ENCODE peak calls at places on chromosomes 4 and X, in eight cellular contexts. One of them, this sample, is unnamed.

GRCh38 chrX:100995469-100995868 is 26.0 kb downstream of the ARL13A start:
- DNase-seq in BJ: peak
- DNase-seq in suprapubic skin: no peak
- DNase-seq in neural progenitor cell: no peak
- DNase-seq in CD8-positive, alpha-beta memory T cell: no peak
- DNase-seq in Calu3: no peak
- DNase-seq in NT2/D1: no peak
- DNase-seq in brain microvascular endothelial cell: peak
- DNase-seq in this sample: peak

GRCh38 chr4:37385424-37385823 is 140.9 kb downstream of the NWD2 start:
- DNase-seq in BJ: no peak
- DNase-seq in suprapubic skin: no peak
- DNase-seq in neural progenitor cell: no peak
- DNase-seq in CD8-positive, alpha-beta memory T cell: no peak
- DNase-seq in Calu3: no peak
- DNase-seq in NT2/D1: no peak
- DNase-seq in brain microvascular endothelial cell: no peak
- DNase-seq in this sample: no peak

GRCh38 chr4:124178449-124179021 is 534.0 kb downstream of the ANKRD50 start:
- DNase-seq in BJ: no peak
- DNase-seq in suprapubic skin: no peak
- DNase-seq in neural progenitor cell: no peak
- DNase-seq in CD8-positive, alpha-beta memory T cell: no peak
- DNase-seq in Calu3: peak
- DNase-seq in NT2/D1: no peak
- DNase-seq in brain microvascular endothelial cell: peak
- DNase-seq in this sample: peak

GRCh38 chrX:28398352-28398751 is 188.9 kb upstream of the IL1RAPL1 start:
- DNase-seq in BJ: no peak
- DNase-seq in suprapubic skin: no peak
- DNase-seq in neural progenitor cell: no peak
- DNase-seq in CD8-positive, alpha-beta memory T cell: no peak
- DNase-seq in Calu3: no peak
- DNase-seq in NT2/D1: no peak
- DNase-seq in brain microvascular endothelial cell: no peak
- DNase-seq in this sample: peak

GRCh38 chr4:8345946-8346814 is 76.6 kb downstream of the HTRA3 start:
- DNase-seq in BJ: no peak
- DNase-seq in suprapubic skin: peak
- DNase-seq in neural progenitor cell: no peak
- DNase-seq in CD8-positive, alpha-beta memory T cell: no peak
- DNase-seq in Calu3: no peak
- DNase-seq in NT2/D1: no peak
- DNase-seq in brain microvascular endothelial cell: no peak
- DNase-seq in this sample: no peak

GRCh38 chr4:181592221-181592745 is 650.9 kb upstream of the TENM3 start:
- DNase-seq in BJ: no peak
- DNase-seq in suprapubic skin: no peak
- DNase-seq in neural progenitor cell: no peak
- DNase-seq in CD8-positive, alpha-beta memory T cell: no peak
- DNase-seq in Calu3: no peak
- DNase-seq in NT2/D1: no peak
- DNase-seq in brain microvascular endothelial cell: no peak
- DNase-seq in this sample: no peak

GRCh38 chr4:681736-682451 is 7.1 kb downstream of the SLC49A3 start:
- DNase-seq in BJ: no peak
- DNase-seq in suprapubic skin: peak
- DNase-seq in neural progenitor cell: peak
- DNase-seq in CD8-positive, alpha-beta memory T cell: peak
- DNase-seq in Calu3: peak
- DNase-seq in NT2/D1: no peak
- DNase-seq in brain microvascular endothelial cell: no peak
- DNase-seq in this sample: no peak

GRCh38 chr4:186128842-186129241 is 24.3 kb downstream of the FAM149A start:
- DNase-seq in BJ: no peak
- DNase-seq in suprapubic skin: no peak
- DNase-seq in neural progenitor cell: no peak
- DNase-seq in CD8-positive, alpha-beta memory T cell: no peak
- DNase-seq in Calu3: no peak
- DNase-seq in NT2/D1: no peak
- DNase-seq in brain microvascular endothelial cell: no peak
- DNase-seq in this sample: no peak

GRCh38 chr4:143489116-143489515 is 24.4 kb upstream of the SMARCA5 start:
- DNase-seq in BJ: no peak
- DNase-seq in suprapubic skin: no peak
- DNase-seq in neural progenitor cell: no peak
- DNase-seq in CD8-positive, alpha-beta memory T cell: no peak
- DNase-seq in Calu3: no peak
- DNase-seq in NT2/D1: no peak
- DNase-seq in brain microvascular endothelial cell: peak
- DNase-seq in this sample: peak

GRCh38 chrX:71147496-71148277 is 3.0 kb downstream of the NLGN3 start:
- DNase-seq in BJ: no peak
- DNase-seq in suprapubic skin: no peak
- DNase-seq in neural progenitor cell: no peak
- DNase-seq in CD8-positive, alpha-beta memory T cell: no peak
- DNase-seq in Calu3: no peak
- DNase-seq in NT2/D1: no peak
- DNase-seq in brain microvascular endothelial cell: no peak
- DNase-seq in this sample: no peak

GRCh38 chrX:21666679-21667078 is 8.5 kb upstream of the KLHL34 start:
- DNase-seq in BJ: no peak
- DNase-seq in suprapubic skin: no peak
- DNase-seq in neural progenitor cell: no peak
- DNase-seq in CD8-positive, alpha-beta memory T cell: no peak
- DNase-seq in Calu3: no peak
- DNase-seq in NT2/D1: no peak
- DNase-seq in brain microvascular endothelial cell: no peak
- DNase-seq in this sample: no peak

GRCh38 chr4:5747746-5748365 is 36.9 kb downstream of the EVC start:
- DNase-seq in BJ: peak
- DNase-seq in suprapubic skin: no peak
- DNase-seq in neural progenitor cell: no peak
- DNase-seq in CD8-positive, alpha-beta memory T cell: no peak
- DNase-seq in Calu3: no peak
- DNase-seq in NT2/D1: no peak
- DNase-seq in brain microvascular endothelial cell: peak
- DNase-seq in this sample: peak

GRCh38 chrX:41051303-41051702 is 33.9 kb upstream of the USP9X start:
- DNase-seq in BJ: no peak
- DNase-seq in suprapubic skin: no peak
- DNase-seq in neural progenitor cell: no peak
- DNase-seq in CD8-positive, alpha-beta memory T cell: no peak
- DNase-seq in Calu3: no peak
- DNase-seq in NT2/D1: no peak
- DNase-seq in brain microvascular endothelial cell: no peak
- DNase-seq in this sample: no peak

GRCh38 chr4:146224331-146224966 is 10.1 kb downstream of the REELD1 start:
- DNase-seq in BJ: no peak
- DNase-seq in suprapubic skin: no peak
- DNase-seq in neural progenitor cell: no peak
- DNase-seq in CD8-positive, alpha-beta memory T cell: no peak
- DNase-seq in Calu3: no peak
- DNase-seq in NT2/D1: no peak
- DNase-seq in brain microvascular endothelial cell: no peak
- DNase-seq in this sample: no peak

GRCh38 chr4:113026556-113026955 is 22.9 kb upstream of the ANK2 start:
- DNase-seq in BJ: no peak
- DNase-seq in suprapubic skin: no peak
- DNase-seq in neural progenitor cell: no peak
- DNase-seq in CD8-positive, alpha-beta memory T cell: no peak
- DNase-seq in Calu3: no peak
- DNase-seq in NT2/D1: no peak
- DNase-seq in brain microvascular endothelial cell: peak
- DNase-seq in this sample: peak

GRCh38 chr4:153022233-153022632 is 86.1 kb downstream of the FHDC1 start:
- DNase-seq in BJ: no peak
- DNase-seq in suprapubic skin: no peak
- DNase-seq in neural progenitor cell: no peak
- DNase-seq in CD8-positive, alpha-beta memory T cell: no peak
- DNase-seq in Calu3: no peak
- DNase-seq in NT2/D1: no peak
- DNase-seq in brain microvascular endothelial cell: no peak
- DNase-seq in this sample: no peak

GRCh38 chr4:98626350-98626749 is 32.1 kb downstream of the TSPAN5 start:
- DNase-seq in BJ: peak
- DNase-seq in suprapubic skin: no peak
- DNase-seq in neural progenitor cell: no peak
- DNase-seq in CD8-positive, alpha-beta memory T cell: no peak
- DNase-seq in Calu3: peak
- DNase-seq in NT2/D1: no peak
- DNase-seq in brain microvascular endothelial cell: peak
- DNase-seq in this sample: peak

GRCh38 chr4:169618286-169618685 is 2.1 kb upstream of the CLCN3 start:
- DNase-seq in BJ: no peak
- DNase-seq in suprapubic skin: no peak
- DNase-seq in neural progenitor cell: no peak
- DNase-seq in CD8-positive, alpha-beta memory T cell: no peak
- DNase-seq in Calu3: no peak
- DNase-seq in NT2/D1: no peak
- DNase-seq in brain microvascular endothelial cell: no peak
- DNase-seq in this sample: peak

GRCh38 chr4:150082241-150082640 is 4.0 kb downstream of the DCLK2 start:
- DNase-seq in BJ: no peak
- DNase-seq in suprapubic skin: no peak
- DNase-seq in neural progenitor cell: no peak
- DNase-seq in CD8-positive, alpha-beta memory T cell: no peak
- DNase-seq in Calu3: no peak
- DNase-seq in NT2/D1: no peak
- DNase-seq in brain microvascular endothelial cell: no peak
- DNase-seq in this sample: no peak

This sample was measured in iris pigment epithelial cell.